ENCODE peak calls at places on chromosomes 3 and 15, in eight cellular contexts. B is HFF-Myc, Q is A549, D is psoas muscle, P is brain microvascular endothelial cell, G is bronchial epithelial cell, E is kidney epithelial cell, I is tibial artery. K is an unnamed sample.

GRCh38 chr3:190014940-190015339 is 105.8 kb downstream of the P3H2 start:
- DNase-seq in B (no peak), Q (no peak), D (no peak), P (no peak), G (no peak), E (no peak), I (no peak), K (no peak)

GRCh38 chr3:133797396-133798105 is 8.1 kb upstream of the SRPRB start:
- DNase-seq in B (no peak), Q (no peak), D (no peak), P (no peak), G (peak), E (no peak), I (no peak), K (no peak)

GRCh38 chr3:129016366-129016724 is 15.2 kb downstream of the EFCC1 start:
- DNase-seq in B (no peak), Q (no peak), D (no peak), P (no peak), G (peak), E (no peak), I (no peak), K (no peak)

GRCh38 chr15:74315626-74316025 is 51.8 kb downstream of the CYP11A1 start:
- DNase-seq in B (no peak), Q (no peak), D (peak), P (no peak), G (no peak), E (no peak), I (no peak), K (no peak)

GRCh38 chr15:68278345-68279217 is 1.0 kb downstream of the FEM1B start:
- DNase-seq in B (no peak), Q (peak), D (no peak), P (peak), G (peak), E (no peak), I (no peak), K (no peak)

GRCh38 chr3:27422617-27423016 is 53.4 kb upstream of the NEK10 start:
- DNase-seq in B (no peak), Q (no peak), D (no peak), P (no peak), G (no peak), E (no peak), I (no peak), K (no peak)

GRCh38 chr3:53244281-53244680 is 11.5 kb downstream of the TKT start:
- DNase-seq in B (no peak), Q (no peak), D (no peak), P (no peak), G (no peak), E (no peak), I (no peak), K (no peak)

GRCh38 chr15:35851491-35851890 is 305.5 kb upstream of the DPH6 start:
- DNase-seq in B (no peak), Q (no peak), D (no peak), P (no peak), G (no peak), E (no peak), I (no peak), K (no peak)

DNA sequence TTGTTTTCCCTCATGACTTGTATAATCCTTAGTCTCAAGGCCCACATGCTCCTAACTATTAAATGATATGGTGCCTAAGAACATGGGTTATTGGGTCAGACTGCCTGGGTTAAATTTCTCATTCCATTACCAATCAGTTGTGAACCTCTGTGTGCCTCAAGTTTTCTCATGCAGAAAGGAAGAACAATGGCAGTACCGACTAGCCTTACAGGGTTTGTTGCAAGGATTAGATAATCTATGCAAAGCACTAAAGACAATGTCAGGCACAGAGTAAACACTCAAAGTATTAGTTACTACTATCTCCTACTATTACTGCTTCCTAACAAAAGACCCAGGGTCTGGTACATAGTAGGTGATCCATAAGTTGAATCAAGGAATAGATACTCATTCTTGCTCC is 12.2 kb downstream of the ADPGK start:
- DNase-seq in B (no peak), Q (no peak), D (no peak), P (no peak), G (no peak), E (no peak), I (no peak), K (no peak)
- TF ChIP-seq CTCF in B (no peak), Q (no peak), D (no peak), P (no peak), G (no peak), E (no peak), I (no peak), K (no peak)

DNA sequence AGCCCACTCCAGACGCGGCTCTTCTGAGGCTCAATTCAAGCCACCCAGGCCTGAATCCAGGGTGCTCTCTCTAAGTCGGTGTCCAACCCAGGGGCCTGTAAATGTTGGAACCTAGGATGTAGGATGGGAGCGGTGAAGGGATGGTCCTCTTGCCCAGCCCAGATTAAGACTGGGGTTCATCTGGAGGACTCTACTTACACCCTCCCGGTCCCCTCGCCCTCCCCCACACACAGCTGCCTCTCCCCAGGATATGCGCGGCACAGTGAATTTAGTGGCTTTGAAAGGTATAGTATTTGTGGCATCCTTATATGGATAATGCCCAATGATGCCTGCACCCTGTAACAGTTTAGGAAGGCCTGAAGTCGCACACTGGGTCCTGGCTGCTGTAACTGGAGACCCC is 855 bp upstream of the FBN1 start:
- DNase-seq in B (no peak), Q (no peak), D (no peak), P (no peak), G (no peak), E (no peak), I (no peak), K (no peak)
- H3K4me3 ChIP-seq in B (peak), Q (peak), D (peak), P (peak), G (no peak), E (peak), I (peak), K (peak)

DNA sequence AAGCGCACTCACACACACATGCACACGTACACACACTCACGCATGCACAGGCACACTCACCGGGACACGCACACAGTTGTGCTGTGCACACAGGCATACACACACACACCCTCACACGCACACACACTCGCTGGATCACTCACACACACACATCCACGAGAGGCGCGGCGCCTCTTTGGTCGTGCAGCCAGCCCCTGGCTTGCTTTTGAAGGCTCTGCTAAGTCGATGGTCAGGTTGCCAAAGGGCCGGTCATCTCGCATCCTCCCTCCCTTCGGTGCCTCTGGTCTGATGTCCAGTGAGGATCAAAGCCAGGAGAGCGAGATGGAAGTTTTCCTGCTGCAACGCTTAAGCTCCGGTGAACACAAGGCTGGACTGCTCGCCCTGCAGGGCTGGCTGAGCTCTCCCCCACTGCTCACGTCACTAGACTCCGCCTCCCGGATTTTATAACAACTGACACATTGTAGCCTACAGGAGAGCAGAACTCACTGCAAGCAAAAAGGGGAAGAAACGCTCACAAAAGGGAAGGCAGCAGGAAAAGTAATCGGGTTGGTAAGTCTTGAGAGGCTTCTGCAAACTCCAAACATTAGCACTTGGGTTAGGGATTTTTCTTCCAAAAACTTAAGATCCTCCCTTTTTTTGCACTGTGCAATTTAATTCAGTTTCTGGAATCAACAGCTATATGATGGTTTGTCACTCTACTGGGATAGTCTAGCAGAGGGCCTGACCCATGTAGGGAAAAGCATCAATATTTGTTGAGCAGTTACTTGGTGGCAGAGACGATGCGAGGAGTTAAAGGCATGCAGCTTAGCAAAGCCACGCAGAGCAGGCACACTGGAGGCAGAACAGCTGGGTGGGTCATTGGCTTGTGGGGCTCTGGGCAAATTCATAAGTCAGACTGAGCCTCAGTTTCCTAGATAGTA is at the start of gene SRGAP3:
- DNase-seq in B (peak), Q (peak), D (peak), P (peak), G (peak), E (peak), I (peak), K (peak)
- TF ChIP-seq CTCF in B (no peak), Q (no peak), D (peak), P (peak), G (peak), E (peak), I (peak), K (peak)

GRCh38 chr3:13110678-13111116 is 37.5 kb upstream of the IQSEC1 start:
- DNase-seq in B (no peak), Q (no peak), D (no peak), P (no peak), G (peak), E (peak), I (no peak), K (no peak)

GRCh38 chr3:13111173-13111873 is 38.1 kb upstream of the IQSEC1 start:
- DNase-seq in B (no peak), Q (no peak), D (no peak), P (no peak), G (no peak), E (no peak), I (no peak), K (no peak)

GRCh38 chr3:13112521-13113345 is 39.5 kb upstream of the IQSEC1 start:
- DNase-seq in B (no peak), Q (no peak), D (no peak), P (no peak), G (no peak), E (no peak), I (no peak), K (no peak)

GRCh38 chr3:13113346-13114335 is 40.4 kb upstream of the IQSEC1 start:
- DNase-seq in B (no peak), Q (no peak), D (no peak), P (no peak), G (no peak), E (no peak), I (no peak), K (no peak)

DNA sequence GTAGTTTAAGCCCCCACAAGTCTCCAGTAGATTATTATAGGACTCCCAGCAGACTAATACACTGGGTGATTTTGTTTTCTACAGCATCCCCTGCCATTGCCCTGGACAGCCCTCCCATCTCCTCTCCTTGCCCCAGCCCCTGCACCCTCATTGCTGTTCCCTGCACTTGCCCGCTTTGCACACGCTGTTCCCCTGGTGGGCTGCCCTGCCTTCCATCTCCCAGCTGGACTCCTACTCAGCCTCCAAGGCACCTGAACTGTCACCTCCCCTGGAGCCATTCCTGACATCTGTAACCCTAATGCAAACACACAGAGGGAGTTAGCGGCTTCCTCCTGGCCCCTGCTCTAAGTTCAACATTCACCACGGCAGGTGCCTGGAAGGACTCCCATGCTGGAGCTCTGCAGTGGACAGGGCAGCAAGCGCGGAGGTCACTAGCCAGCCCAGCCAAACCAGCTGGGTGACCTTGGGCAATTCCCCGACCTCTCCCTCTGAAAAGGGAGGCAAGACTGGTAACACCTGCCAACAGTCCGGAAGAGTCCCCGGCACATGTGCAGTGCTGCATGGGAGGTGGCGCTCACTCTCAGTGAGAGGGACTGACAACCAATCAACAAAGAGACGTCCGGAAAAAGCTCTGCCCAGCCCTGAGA is 38.8 kb upstream of the IQSEC1 start:
- DNase-seq in B (no peak), Q (no peak), D (no peak), P (no peak), G (no peak), E (no peak), I (no peak), K (no peak)
- H3K4me3 ChIP-seq in B (no peak), Q (no peak), D (no peak), P (no peak), G (no peak), E (no peak), I (no peak), K (no peak)

GRCh38 chr3:16658004-16658932 is 53.0 kb upstream of the DAZL start:
- DNase-seq in B (no peak), Q (no peak), D (no peak), P (no peak), G (no peak), E (no peak), I (no peak), K (no peak)
- TF ChIP-seq CTCF in B (peak), Q (no peak), D (no peak), P (peak), G (no peak), E (peak), I (no peak), K (no peak)

DNA sequence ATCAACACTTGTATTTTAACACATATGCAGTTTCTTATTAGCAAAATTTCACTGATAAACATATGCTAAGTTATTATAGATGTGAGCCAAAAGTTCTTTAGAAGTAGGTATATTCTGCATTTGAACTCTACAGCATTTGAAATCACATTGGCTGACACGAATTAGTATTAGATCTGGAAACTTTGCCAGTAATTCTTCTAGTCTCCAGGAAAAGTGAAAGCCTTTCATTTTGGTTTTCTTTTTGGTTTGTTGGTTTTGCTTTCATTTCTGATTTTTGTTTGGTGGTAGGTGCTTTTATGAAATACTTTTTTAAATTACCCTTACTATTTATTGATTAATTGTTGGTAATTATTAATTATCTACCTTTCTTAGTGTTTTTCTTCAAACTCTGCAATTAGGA is 72.9 kb downstream of the RBMS3 start:
- DNase-seq in B (no peak), Q (no peak), D (no peak), P (no peak), G (no peak), E (no peak), I (no peak), K (no peak)
- H3K4me3 ChIP-seq in B (no peak), Q (no peak), D (no peak), P (no peak), G (no peak), E (no peak), I (no peak), K (no peak)

DNA sequence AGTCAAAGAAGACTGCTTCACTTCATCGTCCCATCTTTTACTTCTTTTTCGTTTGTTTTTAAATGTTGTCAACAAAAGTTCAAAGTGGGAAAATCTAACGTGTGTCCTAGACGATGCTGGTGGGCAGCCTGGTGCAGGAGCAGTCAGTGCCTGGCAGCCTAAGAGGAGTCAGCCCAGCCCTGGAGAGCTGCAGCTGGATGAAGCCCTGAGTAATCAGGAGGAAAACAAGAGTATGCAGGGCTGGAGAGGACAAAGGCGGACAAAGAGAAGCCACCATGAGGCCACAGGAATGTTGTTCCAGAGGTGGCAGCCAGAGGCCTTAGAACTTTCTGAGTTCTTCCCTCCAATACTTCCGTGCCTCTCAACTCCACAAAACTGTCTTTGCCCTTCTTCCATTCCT is 5.7 kb downstream of the ADAMTS17 start:
- DNase-seq in B (no peak), Q (no peak), D (no peak), P (no peak), G (no peak), E (no peak), I (no peak), K (no peak)
- TF ChIP-seq CTCF in B (no peak), Q (no peak), D (no peak), P (no peak), G (no peak), E (no peak), I (no peak), K (no peak)

GRCh38 chr3:186193534-186194450 is 84.9 kb upstream of the ETV5 start:
- DNase-seq in B (no peak), Q (no peak), D (no peak), P (no peak), G (no peak), E (no peak), I (no peak), K (no peak)
- H3K4me3 ChIP-seq in B (no peak), Q (no peak), D (peak), P (peak), G (no peak), E (peak), I (peak), K (no peak)

GRCh38 chr15:80182611-80183210 is 29.9 kb downstream of the FAH start:
- DNase-seq in B (peak), Q (no peak), D (peak), P (peak), G (no peak), E (no peak), I (no peak), K (peak)

GRCh38 chr15:80183291-80183690 is 30.5 kb downstream of the FAH start:
- DNase-seq in B (no peak), Q (no peak), D (no peak), P (no peak), G (no peak), E (no peak), I (no peak), K (no peak)

GRCh38 chr15:80185152-80185551 is 32.4 kb downstream of the FAH start:
- DNase-seq in B (no peak), Q (no peak), D (no peak), P (no peak), G (no peak), E (no peak), I (no peak), K (no peak)

GRCh38 chr15:80186066-80186465 is 33.3 kb downstream of the FAH start:
- DNase-seq in B (no peak), Q (no peak), D (no peak), P (no peak), G (no peak), E (no peak), I (no peak), K (no peak)

DNA sequence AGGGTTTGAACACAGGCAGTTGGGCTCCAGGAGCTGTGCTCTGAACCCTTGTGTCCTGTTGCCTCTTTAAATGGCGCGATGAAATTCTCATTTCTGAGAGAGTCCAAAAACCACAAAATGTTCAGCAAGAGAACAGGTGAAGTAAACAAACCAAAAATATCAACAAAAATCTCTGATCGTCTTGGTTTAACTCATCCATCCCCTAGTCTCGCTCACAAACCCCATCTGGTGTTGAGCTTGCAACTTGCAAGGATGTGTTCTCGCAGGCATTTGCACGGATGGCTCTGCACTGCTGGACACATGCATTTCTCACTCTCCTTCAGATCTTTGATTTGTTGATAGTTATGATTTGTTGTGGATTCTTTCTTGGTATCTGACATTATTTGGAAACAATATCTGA is 31.1 kb downstream of the FAH start:
- DNase-seq in B (no peak), Q (peak), D (no peak), P (no peak), G (no peak), E (no peak), I (no peak), K (no peak)
- TF ChIP-seq CTCF in B (peak), Q (peak), D (peak), P (peak), G (no peak), E (no peak), I (no peak), K (no peak)

GRCh38 chr3:184776916-184777315 is 35.0 kb upstream of the VPS8 start:
- DNase-seq in B (no peak), Q (no peak), D (no peak), P (no peak), G (no peak), E (no peak), I (peak), K (no peak)
- H3K4me3 ChIP-seq in B (no peak), Q (no peak), D (no peak), P (no peak), G (no peak), E (no peak), I (no peak), K (no peak)